ENCODE peak calls at places on chromosomes 16 and 17, in eight cellular contexts. I is posterior cingulate gyrus, S is mucosa of descending colon, V is WTC11, Q is T-helper 1 cell, R is NCI-H460, H is neural progenitor cell, K is HFFc6. Y is an unnamed sample.
A peak's percentile ranks its signal among the peaks of the same experiment; 100 is the strongest.

GRCh38 chr16:85385463-85386331 is 227.4 kb upstream of the GSE1 start:
- DNase-seq in I (peak; percentile 20), S (peak; percentile 52), V (peak; percentile 11), Q (no peak), R (no peak), H (no peak), K (no peak), Y (peak; percentile 24)

GRCh38 chr16:79757163-79757562 is 156.6 kb upstream of the MAF start:
- DNase-seq in I (no peak), S (no peak), V (peak; percentile 16), Q (no peak), R (no peak), H (no peak), K (no peak), Y (no peak)

GRCh38 chr17:62823111-62823895 is 15.2 kb upstream of the MARCHF10 start:
- DNase-seq in I (no peak), S (no peak), V (no peak), Q (no peak), R (no peak), H (no peak), K (peak; percentile 30), Y (no peak)

GRCh38 chr16:73025111-73025505 is 22.8 kb downstream of the ZFHX3 start:
- DNase-seq in I (no peak), S (no peak), V (no peak), Q (no peak), R (no peak), H (no peak), K (no peak), Y (peak; percentile 56)

GRCh38 chr17:69523252-69523861 is 108.9 kb downstream of the MAP2K6 start:
- DNase-seq in I (no peak), S (no peak), V (no peak), Q (no peak), R (peak; percentile 61), H (peak; percentile 58), K (peak; percentile 43), Y (no peak)

GRCh38 chr17:4703330-4703691 is 626 bp downstream of the PELP1 start:
- DNase-seq in I (no peak), S (no peak), V (no peak), Q (no peak), R (no peak), H (no peak), K (no peak), Y (no peak)

GRCh38 chr17:57931488-57932137 is 23.6 kb downstream of the CUEDC1 start:
- DNase-seq in I (no peak), S (no peak), V (no peak), Q (no peak), R (no peak), H (no peak), K (no peak), Y (peak; percentile 10)

GRCh38 chr16:874366-875181 is 74.0 kb upstream of the GNG13 start:
- DNase-seq in I (no peak), S (peak; percentile 33), V (no peak), Q (no peak), R (no peak), H (no peak), K (no peak), Y (peak; percentile 23)

GRCh38 chr17:63998050-63998720 is at the start of gene PRR29:
- DNase-seq in I (peak; percentile 48), S (peak; percentile 84), V (peak; percentile 82), Q (peak; percentile 76), R (peak; percentile 50), H (peak; percentile 96), K (peak; percentile 13), Y (peak; percentile 85)

GRCh38 chr16:19436540-19436939 is 18.9 kb downstream of the TMC5 start:
- DNase-seq in I (no peak), S (no peak), V (no peak), Q (no peak), R (no peak), H (no peak), K (no peak), Y (no peak)

GRCh38 chr17:888998-889401 is 90.6 kb downstream of the NXN start:
- DNase-seq in I (no peak), S (no peak), V (no peak), Q (no peak), R (no peak), H (no peak), K (no peak), Y (no peak)

Y was measured in left ventricle myocardium superior.